ENCODE peak calls at places on chromosomes 16 and 17, in ten cellular contexts. Q, W, N, H, T, Y, I, Z, P and S are unnamed samples.

GRCh38 chr17:57050303-57050702 is 34.7 kb upstream of the AKAP1 start:
- DNase-seq in Q (no peak), I (no peak), Y (no peak), T (no peak), H (no peak), N (no peak), Z (peak; percentile 28), P (no peak), W (no peak), S (no peak)

GRCh38 chr16:82653550-82654511 is 27.1 kb downstream of the CDH13 start:
- DNase-seq in T (no peak), Q (peak; percentile 84), I (no peak), Z (no peak), Y (peak; percentile 56), W (no peak), N (no peak), P (peak; percentile 66), H (no peak), S (peak; percentile 90)

GRCh38 chr16:10787304-10787703 is 31.3 kb downstream of the TVP23A start:
- DNase-seq in N (no peak), T (no peak), Z (no peak), Y (no peak), W (no peak), Q (no peak), I (no peak), P (no peak), H (no peak), S (no peak)

GRCh38 chr17:32525116-32525515 is 38.3 kb downstream of the CDK5R1 start:
- DNase-seq in Z (no peak), N (no peak), Q (no peak), T (no peak), W (no peak), H (no peak), P (no peak), Y (no peak), I (no peak), S (no peak)

GRCh38 chr17:58344791-58345157 is 7.2 kb downstream of the SUPT4H1 start:
- DNase-seq in Q (no peak), Y (no peak), N (no peak), P (no peak), Z (no peak), I (no peak), H (no peak), T (no peak), W (peak; percentile 5), S (peak; percentile 62)

GRCh38 chr17:46157443-46158107 is 35.7 kb downstream of the KANSL1 start:
- DNase-seq in P (no peak), T (no peak), W (no peak), Q (peak; percentile 63), Z (no peak), Y (no peak), I (no peak), H (no peak), N (no peak), S (no peak)

GRCh38 chr17:51650202-51650601 is 389.9 kb downstream of the UTP18 start:
- DNase-seq in Q (no peak), N (no peak), P (no peak), Z (no peak), Y (no peak), I (no peak), H (no peak), T (no peak), W (no peak), S (no peak)

GRCh38 chr17:75854111-75854748 is 905 bp downstream of the WBP2 start:
- DNase-seq in Y (peak; percentile 81), H (no peak), I (peak; percentile 81), W (no peak), P (peak; percentile 54), T (peak; percentile 62), Z (no peak), Q (peak; percentile 77), N (no peak), S (no peak)

DNA sequence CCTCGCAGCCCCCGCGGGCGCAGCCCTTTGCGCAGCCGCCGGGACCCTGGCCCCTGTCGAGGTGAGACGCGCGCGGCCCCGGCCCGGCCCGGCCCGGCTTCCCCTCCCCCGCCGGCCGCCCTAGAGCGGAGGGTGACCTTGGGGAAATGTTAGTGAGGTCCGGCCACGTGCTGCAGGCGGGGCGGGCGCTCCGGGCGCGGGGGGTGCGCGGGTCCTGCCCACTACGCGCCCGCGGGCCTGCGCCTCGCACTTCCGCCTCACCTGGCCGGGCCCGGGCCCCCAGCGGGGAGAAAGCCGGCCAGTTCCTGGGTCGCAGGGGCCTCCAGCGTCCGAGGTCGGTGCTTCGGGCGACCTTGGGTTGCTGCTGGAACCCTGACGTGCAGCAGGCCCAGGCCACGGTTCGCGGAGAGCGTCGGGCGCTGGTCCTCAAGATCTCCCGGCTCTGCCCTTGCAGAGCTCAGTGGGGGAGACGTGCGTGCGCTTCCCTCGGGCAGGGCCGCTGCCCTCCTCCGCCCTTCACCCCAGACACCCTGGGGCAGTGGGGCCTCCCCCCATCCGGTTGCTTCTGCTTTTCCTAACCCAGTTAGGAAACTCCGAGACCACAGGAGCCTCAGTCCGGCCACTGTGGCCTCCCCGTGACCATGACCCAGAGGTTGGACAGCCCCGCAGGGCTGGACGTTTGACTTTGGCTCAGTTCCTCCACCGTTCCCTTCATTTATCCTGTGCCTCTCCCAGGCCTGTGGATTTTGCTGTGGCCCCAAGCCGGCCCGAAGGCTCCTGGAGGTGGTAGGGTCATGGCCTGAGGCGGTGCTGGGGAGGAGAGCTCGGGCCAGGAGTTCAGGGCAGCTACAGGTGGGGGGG is 791 bp downstream of the MCRIP2 start:
- DNase-seq in P (peak; percentile 52), T (peak; percentile 65), Z (peak; percentile 82), Y (peak; percentile 84), H (no peak), I (peak; percentile 81), N (peak; percentile 75), Q (no peak), W (peak; percentile 67), S (no peak)
- TF ChIP-seq POLR2A in P (no peak), T (no peak), Z (no peak), Y (no peak), H (no peak), I (no peak), N (no peak), Q (no peak), W (no peak), S (no peak)

GRCh38 chr16:30764086-30764485 is 2.0 kb downstream of the RNF40 start:
- DNase-seq in Z (no peak), N (no peak), W (no peak), Y (no peak), P (no peak), H (no peak), I (peak; percentile 19), T (no peak), Q (no peak), S (no peak)

GRCh38 chr16:30760577-30761426 is 1.1 kb downstream of the CFAP119 start:
- DNase-seq in P (no peak), T (no peak), Q (no peak), Z (no peak), H (no peak), W (no peak), N (no peak), Y (no peak), I (no peak), S (no peak)

GRCh38 chr16:30761427-30761927 is 385 bp downstream of the CFAP119 start:
- DNase-seq in I (no peak), P (no peak), Y (no peak), T (peak; percentile 69), Q (peak; percentile 41), H (no peak), N (no peak), Z (peak; percentile 54), W (peak; percentile 49), S (no peak)

GRCh38 chr16:30762991-30763725 is 1.0 kb downstream of the RNF40 start:
- DNase-seq in I (no peak), H (no peak), Q (peak; percentile 11), N (no peak), P (no peak), Z (no peak), Y (no peak), T (no peak), W (no peak), S (no peak)

DNA sequence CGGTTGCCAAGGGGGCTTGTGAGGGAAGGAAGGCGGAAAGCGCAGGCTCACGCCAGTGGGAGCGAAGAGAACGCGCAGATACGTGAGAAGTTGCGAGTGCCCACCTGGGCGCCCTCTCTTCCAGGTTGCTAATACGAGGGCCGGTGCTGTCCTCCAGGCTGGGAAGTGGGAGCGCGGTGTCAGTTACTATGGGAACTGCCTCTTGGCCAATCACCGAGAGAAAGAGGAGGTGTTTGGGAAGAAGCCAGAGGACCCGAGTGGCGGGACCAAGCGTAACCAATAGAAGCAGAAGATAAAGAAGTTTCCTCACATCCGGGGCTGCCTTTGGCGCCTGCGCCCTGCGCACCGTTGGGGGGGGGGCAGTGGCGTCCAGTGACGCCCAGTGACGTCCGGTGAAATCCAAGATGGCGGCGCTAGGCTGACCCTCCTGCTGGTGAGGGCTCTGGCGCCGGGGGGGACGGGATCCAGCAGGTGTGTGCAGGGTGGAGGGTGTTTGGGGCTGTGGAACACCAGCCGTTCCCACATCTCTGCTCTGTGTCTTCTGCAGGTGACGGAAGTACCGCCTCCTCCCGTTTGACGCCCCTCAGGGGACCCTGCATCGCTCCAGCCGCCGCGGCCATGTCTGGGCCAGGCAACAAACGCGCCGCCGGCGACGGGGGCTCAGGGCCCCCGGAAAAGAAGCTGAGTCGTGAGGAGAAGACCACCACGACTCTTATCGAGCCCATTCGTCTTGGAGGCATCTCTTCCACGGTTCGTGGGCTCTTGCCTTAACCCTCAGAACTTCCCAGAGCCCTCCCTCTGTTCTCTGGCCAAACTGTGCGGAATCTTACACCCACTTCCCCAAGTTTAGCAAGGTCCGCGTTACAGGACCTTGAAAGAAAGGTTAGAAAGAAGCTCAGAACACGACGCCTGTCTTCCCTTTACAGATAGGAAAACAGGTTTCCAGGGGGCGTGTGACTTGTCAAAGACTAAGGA is at the start of the genes CFAP119 and RNF40:
- DNase-seq in H (peak; percentile 86), Y (peak; percentile 99), Q (peak; percentile 99), T (peak; percentile 98), W (peak; percentile 99), Z (peak; percentile 96), N (peak; percentile 97), P (peak; percentile 97), I (peak; percentile 98), S (peak; percentile 88)
- TF ChIP-seq POLR2A in H (peak; percentile 66), Y (peak; percentile 91), Q (peak; percentile 89), T (peak; percentile 89), W (peak; percentile 83), Z (peak; percentile 86), N (peak; percentile 57), P (peak; percentile 78), I (peak; percentile 78), S (peak; percentile 93)

DNA sequence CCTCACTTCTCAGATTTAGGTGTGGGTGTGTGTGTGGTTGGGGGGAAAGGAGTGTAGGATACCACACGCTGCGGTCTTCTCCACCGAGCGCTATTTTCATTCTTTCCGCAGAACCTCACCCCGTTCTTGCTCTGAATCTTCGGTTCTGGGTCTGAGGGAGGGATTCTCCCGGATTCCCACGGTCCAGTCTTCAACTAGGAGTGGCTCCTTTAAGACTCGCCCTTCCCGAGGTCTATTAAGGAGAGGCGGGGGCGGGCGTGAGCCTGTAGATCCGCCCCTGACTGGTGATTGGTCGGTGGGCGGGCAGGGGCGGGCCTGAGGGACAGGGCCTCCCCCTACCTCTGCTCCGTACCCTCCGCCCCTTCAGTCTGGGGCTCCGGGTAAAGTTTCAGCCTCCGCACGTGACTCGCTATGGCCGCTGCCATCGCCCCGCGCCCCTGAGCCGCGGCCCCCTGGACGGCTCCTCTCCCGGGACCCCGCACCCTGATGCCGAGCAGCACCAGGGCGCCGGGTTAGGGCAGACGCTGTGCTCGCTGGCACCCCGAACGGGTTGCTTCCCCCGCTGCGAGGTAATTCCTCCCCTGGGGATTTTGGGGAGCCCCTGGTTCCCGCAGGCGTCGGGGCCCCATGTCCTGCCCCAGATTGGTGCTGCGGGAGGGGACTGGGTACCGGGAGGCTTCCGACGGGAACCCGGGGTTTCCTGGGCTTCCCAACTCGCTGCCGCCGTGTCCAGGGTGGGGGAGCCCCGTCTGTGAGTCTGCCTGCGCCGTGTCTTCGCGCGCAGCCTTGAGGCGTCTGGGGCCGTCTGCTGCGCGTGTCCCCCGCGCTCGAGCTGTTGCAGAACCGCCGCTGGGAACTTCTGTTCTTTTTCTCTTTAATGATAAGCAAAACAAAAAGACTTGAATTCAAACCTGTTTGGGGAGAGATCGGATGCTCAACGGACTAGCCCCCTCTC is 9.2 kb downstream of the RARA start:
- DNase-seq in W (peak; percentile 94), H (peak; percentile 81), Q (peak; percentile 96), T (peak; percentile 96), I (peak; percentile 96), N (peak; percentile 97), Z (peak; percentile 99), Y (peak; percentile 99), P (peak; percentile 98), S (peak; percentile 79)
- TF ChIP-seq POLR2A in W (no peak), H (no peak), Q (peak; percentile 75), T (peak; percentile 67), I (peak; percentile 26), N (peak; percentile 27), Z (peak; percentile 78), Y (peak; percentile 60), P (peak; percentile 9), S (peak; percentile 79)

DNA sequence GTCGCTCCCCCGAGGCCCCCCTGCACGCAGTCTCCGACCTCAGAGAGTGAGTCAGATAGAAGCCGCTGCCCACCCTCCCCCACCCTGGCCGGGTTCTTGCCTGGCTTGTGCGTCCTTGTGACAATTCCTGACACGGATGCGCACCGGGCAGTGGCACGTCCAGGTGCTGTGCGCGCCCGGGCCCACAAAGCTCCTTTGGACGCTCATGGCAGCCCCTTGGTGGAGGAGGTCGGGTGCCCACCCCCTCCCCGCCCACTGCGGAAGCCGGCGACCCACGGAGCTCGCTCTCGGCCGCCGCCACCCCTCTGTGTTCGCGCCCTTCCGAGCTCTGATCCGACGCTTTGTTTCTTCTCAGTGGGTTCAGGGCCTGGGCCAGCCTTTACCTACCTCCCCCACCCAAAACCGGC is 662 bp upstream of the TUBB3 start:
- DNase-seq in Q (peak; percentile 88), I (peak; percentile 99), W (no peak), Z (peak; percentile 55), Y (peak; percentile 92), H (no peak), N (peak; percentile 75), T (peak; percentile 49), P (peak; percentile 93), S (no peak)
- TF ChIP-seq POLR2A in Q (peak; percentile 58), I (peak; percentile 84), W (no peak), Z (no peak), Y (no peak), H (no peak), N (no peak), T (no peak), P (peak; percentile 58), S (no peak)